ENCODE peak calls at places on chromosome 13, in eight cellular contexts. E, U, F, J, K, D, Y and H are unnamed samples.

GRCh38 chr13:60837806-60838205 is 440.8 kb downstream of the TDRD3 start:
- DNase-seq in U (no peak), E (no peak), K (no peak), Y (no peak), F (no peak), J (no peak), D (no peak), H (no peak)

GRCh38 chr13:21071015-21071414 is 9.6 kb upstream of the LATS2 start:
- DNase-seq in K (no peak), D (no peak), E (no peak), J (no peak), Y (no peak), U (no peak), F (no peak), H (no peak)

GRCh38 chr13:39897636-39898035 is 242.2 kb downstream of the COG6 start:
- DNase-seq in K (no peak), Y (no peak), U (no peak), D (no peak), E (no peak), J (no peak), F (no peak), H (no peak)

GRCh38 chr13:42164557-42165125 is 107.3 kb upstream of the AKAP11 start:
- DNase-seq in D (no peak), J (no peak), Y (no peak), F (no peak), U (no peak), E (no peak), K (no peak), H (no peak)

GRCh38 chr13:30577381-30577780 is 40.3 kb upstream of the USPL1 start:
- DNase-seq in E (no peak), F (peak; percentile 59), J (no peak), K (no peak), Y (no peak), D (no peak), U (no peak), H (peak; percentile 64)

GRCh38 chr13:60591348-60591747 is 194.3 kb downstream of the TDRD3 start:
- DNase-seq in E (no peak), J (no peak), U (no peak), Y (no peak), D (no peak), K (no peak), F (no peak), H (peak; percentile 10)

GRCh38 chr13:48797761-48798160 is 144.0 kb downstream of the CYSLTR2 start:
- DNase-seq in J (no peak), D (no peak), Y (no peak), E (no peak), F (no peak), K (no peak), U (no peak), H (no peak)

GRCh38 chr13:109803822-109804221 is 17.4 kb upstream of the IRS2 start:
- DNase-seq in J (no peak), E (no peak), Y (no peak), F (no peak), K (no peak), U (no peak), D (no peak), H (no peak)

GRCh38 chr13:42367836-42368235 is 95.9 kb downstream of the AKAP11 start:
- DNase-seq in E (no peak), U (no peak), Y (no peak), K (no peak), D (no peak), F (no peak), J (no peak), H (no peak)

GRCh38 chr13:26075498-26075897 is 23.7 kb upstream of the SHISA2 start:
- DNase-seq in U (no peak), D (no peak), Y (no peak), K (no peak), F (no peak), J (no peak), E (no peak), H (no peak)

GRCh38 chr13:99297330-99297729 is 9.9 kb downstream of the GPR183 start:
- DNase-seq in U (no peak), D (no peak), Y (no peak), F (no peak), K (no peak), J (no peak), E (no peak), H (no peak)

GRCh38 chr13:25872871-25873607 is 178.8 kb downstream of the SHISA2 start:
- DNase-seq in U (no peak), E (no peak), Y (no peak), J (no peak), K (no peak), D (no peak), F (no peak), H (no peak)

GRCh38 chr13:25069911-25070310 is 26.0 kb upstream of the PABPC3 start:
- DNase-seq in J (no peak), U (no peak), F (no peak), D (no peak), K (no peak), Y (no peak), E (no peak), H (no peak)

GRCh38 chr13:110499621-110500281 is 61.8 kb downstream of the RAB20 start:
- DNase-seq in E (no peak), D (no peak), K (no peak), Y (no peak), J (no peak), U (no peak), F (no peak), H (peak; percentile 21)

GRCh38 chr13:90302113-90302512 is 1045.4 kb upstream of the MIR17HG start:
- DNase-seq in Y (no peak), E (no peak), U (peak; percentile 21), F (no peak), K (no peak), D (no peak), J (no peak), H (no peak)

GRCh38 chr13:79589605-79590511 is 108.9 kb downstream of the NDFIP2 start:
- DNase-seq in J (no peak), E (no peak), U (no peak), F (no peak), Y (no peak), K (no peak), D (no peak), H (peak; percentile 50)

GRCh38 chr13:82802528-82802927 is 1079.7 kb downstream of the SLITRK1 start:
- DNase-seq in U (no peak), K (no peak), Y (no peak), D (no peak), J (no peak), F (no peak), E (no peak), H (no peak)

GRCh38 chr13:21675095-21676007 is 4.5 kb downstream of the FGF9 start:
- DNase-seq in Y (peak; percentile 87), F (no peak), D (peak; percentile 43), U (no peak), K (no peak), J (no peak), E (no peak), H (no peak)

GRCh38 chr13:20711301-20712044 is 8.0 kb downstream of the IL17D start:
- DNase-seq in U (peak; percentile 24), K (no peak), D (no peak), J (no peak), Y (no peak), E (no peak), F (no peak), H (no peak)

GRCh38 chr13:67283602-67284001 is 53.5 kb upstream of the PCDH9 start:
- DNase-seq in U (no peak), Y (no peak), J (no peak), F (no peak), E (no peak), D (no peak), K (no peak), H (peak; percentile 16)

GRCh38 chr13:102580552-102581169 is 16.1 kb upstream of the TPP2 start:
- DNase-seq in J (no peak), E (no peak), F (peak; percentile 50), D (peak; percentile 38), Y (no peak), U (peak; percentile 39), K (no peak), H (peak; percentile 52)

GRCh38 chr13:79679334-79679733 is 198.4 kb downstream of the NDFIP2 start:
- DNase-seq in U (peak; percentile 27), E (peak; percentile 76), Y (no peak), K (peak; percentile 68), J (peak; percentile 21), D (peak; percentile 77), F (peak; percentile 26), H (peak; percentile 13)

GRCh38 chr13:112119192-112120030 is 52.5 kb downstream of the SOX1 start:
- DNase-seq in U (no peak), E (no peak), F (no peak), K (no peak), J (no peak), Y (no peak), D (no peak), H (no peak)

GRCh38 chr13:29081036-29081435 is 260.9 kb downstream of the MTUS2 start:
- DNase-seq in J (no peak), F (no peak), K (no peak), Y (no peak), U (no peak), E (no peak), D (no peak), H (no peak)
- TF ChIP-seq CTCF in J (no peak), F (no peak), K (no peak), Y (no peak), U (no peak), E (no peak), D (no peak), H (no peak)

GRCh38 chr13:23610187-23610576 is 40.0 kb downstream of the TNFRSF19 start:
- DNase-seq in D (peak; percentile 34), K (no peak), F (no peak), J (no peak), E (no peak), U (no peak), Y (no peak), H (no peak)
- H3K27ac ChIP-seq in D (peak overlapping the region; percentile 51), K (peak overlapping the region; percentile 51), F (no peak overlapping the region), J (no peak overlapping the region), E (peak overlapping the region; percentile 77), U (no peak overlapping the region), Y (peak overlapping the region; percentile 62), H (no peak overlapping the region)

GRCh38 chr13:64471916-64472315 is 2758.2 kb downstream of the PCDH9 start:
- DNase-seq in Y (no peak), U (no peak), F (peak; percentile 11), J (no peak), K (no peak), D (no peak), E (no peak), H (peak; percentile 9)
- TF ChIP-seq CTCF in Y (no peak), U (no peak), F (peak; percentile 67), J (no peak), K (no peak), D (no peak), E (no peak), H (peak; percentile 41)

DNA sequence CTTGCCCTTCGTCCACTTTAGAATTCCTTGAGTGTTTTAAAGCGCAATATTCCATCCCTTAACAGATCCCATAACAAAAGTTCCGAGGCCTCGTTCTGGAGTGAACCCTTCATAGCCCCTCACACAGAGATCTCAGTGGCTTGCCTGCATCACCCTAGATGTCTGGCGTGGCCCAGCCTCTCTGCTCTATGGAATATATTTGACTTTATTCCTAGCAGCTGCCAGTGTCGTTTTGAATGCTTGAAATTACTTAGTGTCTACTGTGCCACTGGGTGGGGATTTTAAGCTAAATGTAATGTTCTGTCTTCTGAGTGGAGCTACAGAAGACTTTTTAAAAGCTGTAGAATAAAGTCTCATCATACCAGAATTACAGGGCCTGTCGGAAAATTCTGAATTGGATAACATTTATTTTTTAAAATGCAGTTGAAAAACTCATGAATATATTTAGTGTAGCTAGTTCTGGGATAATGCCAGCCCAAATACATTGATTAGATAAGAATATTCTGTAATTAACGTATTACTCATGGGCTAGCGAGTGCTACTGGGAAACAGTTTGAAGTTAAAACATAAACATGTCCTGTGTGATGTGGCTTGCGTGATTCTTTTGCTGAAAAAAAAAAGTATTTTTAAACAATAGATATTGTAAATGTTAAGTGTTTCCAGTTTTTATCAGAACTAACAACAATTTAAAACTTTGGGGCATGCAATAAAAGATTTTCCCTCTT is 111.8 kb downstream of the ESD start:
- DNase-seq in U (no peak), J (no peak), F (no peak), D (no peak), Y (no peak), K (no peak), E (no peak), H (no peak)
- H3K27ac ChIP-seq in U (no peak overlapping the region), J (no peak overlapping the region), F (no peak overlapping the region), D (peak overlapping the region; percentile 58), Y (peak overlapping the region; percentile 43), K (no peak overlapping the region), E (no peak overlapping the region), H (no peak overlapping the region)